ENCODE peak calls at places on chromosomes 5 and 9, in eight cellular contexts. X, O, U, I, H, D, C and Y are unnamed samples.
A peak's percentile ranks its signal among the peaks of the same experiment; 100 is the strongest.

GRCh38 chr9:121985792-121986494 is 107.2 kb downstream of the TTLL11 start:
- DNase-seq in X (peak; percentile 88), O (no peak), U (peak; percentile 43), I (no peak), H (no peak), D (peak; percentile 76), C (no peak), Y (no peak)

GRCh38 chr5:17190242-17190778 is 27.1 kb upstream of the BASP1 start:
- DNase-seq in X (no peak), O (peak; percentile 57), U (peak; percentile 71), I (peak; percentile 100), H (peak; percentile 52), D (no peak), C (peak; percentile 19), Y (peak; percentile 32)

GRCh38 chr5:81698806-81699205 is 52.1 kb downstream of the SSBP2 start:
- DNase-seq in X (no peak), O (no peak), U (no peak), I (no peak), H (no peak), D (no peak), C (no peak), Y (no peak)

GRCh38 chr9:82334286-82334685 is 345.7 kb downstream of the SPATA31D1 start:
- DNase-seq in X (no peak), O (no peak), U (peak; percentile 90), I (peak; percentile 13), H (no peak), D (no peak), C (no peak), Y (no peak)

GRCh38 chr5:132747064-132747692 is at the start of gene CCNI2:
- DNase-seq in X (no peak), O (no peak), U (peak; percentile 56), I (peak; percentile 23), H (no peak), D (peak; percentile 37), C (peak; percentile 59), Y (no peak)

GRCh38 chr5:139650689-139651501 is 2.7 kb downstream of the CXXC5 start:
- DNase-seq in X (peak; percentile 87), O (no peak), U (peak; percentile 62), I (peak; percentile 72), H (no peak), D (peak; percentile 77), C (peak; percentile 56), Y (no peak)

GRCh38 chr5:90014420-90014819 is 395.1 kb downstream of the CETN3 start:
- DNase-seq in X (no peak), O (no peak), U (no peak), I (no peak), H (no peak), D (no peak), C (no peak), Y (no peak)

GRCh38 chr9:120894404-120895226 is 17.6 kb upstream of the PHF19 start:
- DNase-seq in X (peak; percentile 60), O (no peak), U (peak; percentile 70), I (peak; percentile 27), H (no peak), D (peak; percentile 79), C (no peak), Y (no peak)

GRCh38 chr5:134525687-134526482 is 415 bp downstream of the JADE2 start:
- DNase-seq in X (peak; percentile 88), O (peak; percentile 66), U (peak; percentile 90), I (peak; percentile 83), H (no peak), D (peak; percentile 87), C (peak; percentile 71), Y (peak; percentile 73)